ENCODE peak calls at places on chromosomes 13 and 19, in nine cellular contexts. Z, P, F, M, D, U, B, A and Q are unnamed samples.

GRCh38 chr13:89457977-89458376 is 1786.8 kb downstream of the SLITRK5 start:
- DNase-seq in U (no peak), M (no peak), A (no peak), Z (peak; percentile 34), F (no peak), P (no peak), B (no peak), D (no peak), Q (no peak)

GRCh38 chr19:15195987-15196682 is 4.7 kb downstream of the NOTCH3 start:
- DNase-seq in D (peak; percentile 88), U (peak; percentile 85), P (peak; percentile 85), F (no peak), A (no peak), B (no peak), M (no peak), Z (no peak), Q (no peak)

GRCh38 chr13:30169442-30169841 is 137.9 kb downstream of the KATNAL1 start:
- DNase-seq in A (no peak), U (no peak), P (peak; percentile 0), M (no peak), Z (no peak), D (no peak), B (no peak), F (no peak), Q (no peak)

GRCh38 chr13:83297591-83298305 is 584.5 kb downstream of the SLITRK1 start:
- DNase-seq in M (no peak), Z (no peak), U (no peak), F (no peak), A (no peak), D (no peak), B (no peak), P (no peak), Q (no peak)

GRCh38 chr13:37681295-37682032 is 82.9 kb upstream of the POSTN start:
- DNase-seq in D (no peak), A (no peak), F (no peak), P (no peak), Z (no peak), B (no peak), U (no peak), M (no peak), Q (peak; percentile 34)

GRCh38 chr13:29802621-29803020 is 47.8 kb downstream of the UBL3 start:
- DNase-seq in D (no peak), M (no peak), U (no peak), F (no peak), A (no peak), P (no peak), Z (no peak), B (no peak), Q (no peak)

GRCh38 chr19:55802281-55802680 is 29.5 kb downstream of the NLRP11 start:
- DNase-seq in A (no peak), D (no peak), F (no peak), P (no peak), B (no peak), M (no peak), Z (no peak), U (no peak), Q (no peak)

GRCh38 chr19:46776927-46777911 is 11.2 kb downstream of the SLC1A5 start:
- DNase-seq in U (no peak), M (no peak), D (no peak), Z (peak; percentile 55), F (peak; percentile 68), P (no peak), B (no peak), A (no peak), Q (no peak)

GRCh38 chr13:106609116-106609515 is 41.2 kb upstream of the ARGLU1 start:
- DNase-seq in D (no peak), Z (no peak), P (no peak), M (no peak), U (no peak), F (no peak), A (no peak), B (no peak), Q (no peak)

GRCh38 chr13:22469421-22469820 is 711.4 kb upstream of the SGCG start:
- DNase-seq in P (no peak), Z (no peak), B (no peak), M (no peak), F (no peak), D (no peak), A (no peak), U (no peak), Q (no peak)

GRCh38 chr13:94829201-94829600 is 116.9 kb upstream of the SOX21 start:
- DNase-seq in M (no peak), B (no peak), Z (no peak), P (no peak), U (no peak), D (no peak), F (no peak), A (no peak), Q (no peak)

GRCh38 chr19:6739390-6739883 is at the start of gene TRIP10:
- DNase-seq in Z (peak; percentile 78), B (peak; percentile 97), U (peak; percentile 90), A (peak; percentile 68), M (peak; percentile 92), P (peak; percentile 90), D (peak; percentile 89), F (peak; percentile 85), Q (peak; percentile 85)

GRCh38 chr19:15672580-15673175 is at the start of gene CYP4F12:
- DNase-seq in M (peak; percentile 88), B (peak; percentile 94), P (peak; percentile 85), A (peak; percentile 76), D (peak; percentile 96), F (peak; percentile 57), Z (peak; percentile 84), U (peak; percentile 45), Q (peak; percentile 86)

GRCh38 chr19:29681422-29682235 is 16.4 kb downstream of the PLEKHF1 start:
- DNase-seq in Z (no peak), M (no peak), A (no peak), B (no peak), D (no peak), P (no peak), F (no peak), U (no peak), Q (no peak)

GRCh38 chr13:20191311-20191901 is 1.3 kb downstream of the GJB2 start:
- DNase-seq in F (no peak), B (peak; percentile 78), M (no peak), P (no peak), D (peak; percentile 76), U (no peak), Z (no peak), A (no peak), Q (no peak)

GRCh38 chr19:6227941-6228325 is 51.8 kb downstream of the MLLT1 start:
- DNase-seq in B (no peak), P (no peak), M (no peak), A (no peak), Z (no peak), D (no peak), F (no peak), U (no peak), Q (no peak)

GRCh38 chr13:65844266-65844841 is 1385.8 kb downstream of the PCDH9 start:
- DNase-seq in D (no peak), B (no peak), F (no peak), U (no peak), A (no peak), P (no peak), M (no peak), Z (no peak), Q (no peak)

GRCh38 chr13:65841156-65841555 is 1389.0 kb downstream of the PCDH9 start:
- DNase-seq in Z (no peak), A (no peak), M (no peak), P (no peak), U (no peak), F (no peak), D (no peak), B (no peak), Q (no peak)

GRCh38 chr13:65843314-65843731 is 1386.8 kb downstream of the PCDH9 start:
- DNase-seq in D (no peak), B (no peak), F (peak; percentile 6), P (no peak), U (no peak), A (no peak), M (no peak), Z (no peak), Q (no peak)
- H3K4me3 ChIP-seq in D (no peak overlapping the region), B (no peak overlapping the region), F (no peak overlapping the region), P (no peak overlapping the region), U (no peak overlapping the region), A (no peak overlapping the region), M (no peak overlapping the region), Z (no peak overlapping the region), Q (no peak overlapping the region)

DNA sequence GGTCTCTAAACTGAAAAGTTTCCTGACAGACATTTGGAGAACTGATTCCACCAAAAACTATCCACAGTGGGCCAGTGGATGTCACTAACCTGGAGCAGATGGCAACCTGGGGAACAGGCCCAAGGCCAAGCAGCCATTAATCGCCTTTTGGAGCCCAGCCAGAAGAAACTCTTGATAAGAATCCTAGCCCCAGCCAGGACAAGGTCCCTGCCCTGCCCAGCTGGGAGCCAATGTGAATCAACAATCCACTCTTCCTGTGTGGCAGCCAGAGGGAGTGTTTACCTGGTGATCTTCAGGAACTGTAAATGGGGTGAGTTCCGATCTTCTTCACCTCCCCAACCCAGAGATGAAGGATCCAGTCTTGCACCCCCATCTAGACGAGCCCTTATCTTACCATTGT is 14.5 kb upstream of the IGSF23 start:
- DNase-seq in B (no peak), P (no peak), F (no peak), Z (no peak), D (peak; percentile 85), M (no peak), A (no peak), U (no peak), Q (no peak)
- TF ChIP-seq EP300 in B (no peak), P (no peak), F (no peak), Z (no peak), D (no peak), M (no peak), A (no peak), U (no peak), Q (no peak)

GRCh38 chr19:1510442-1510806 is 2.4 kb downstream of the ADAMTSL5 start:
- DNase-seq in F (no peak), B (no peak), D (no peak), Z (no peak), A (no peak), P (no peak), M (no peak), U (no peak), Q (no peak)
- H3K4me3 ChIP-seq in F (no peak overlapping the region), B (no peak overlapping the region), D (no peak overlapping the region), Z (no peak overlapping the region), A (no peak overlapping the region), P (no peak overlapping the region), M (no peak overlapping the region), U (no peak overlapping the region), Q (no peak overlapping the region)

GRCh38 chr13:110627761-110628476 is 12.6 kb downstream of the NAXD start:
- DNase-seq in D (no peak), A (no peak), F (no peak), Z (no peak), P (no peak), B (no peak), M (no peak), U (no peak), Q (no peak)

GRCh38 chr13:110629735-110630134 is 14.4 kb downstream of the NAXD start:
- DNase-seq in U (no peak), B (no peak), D (no peak), Z (no peak), A (no peak), P (no peak), F (no peak), M (no peak), Q (no peak)

GRCh38 chr13:110627351-110627750 is 12.0 kb downstream of the NAXD start:
- DNase-seq in Z (no peak), M (no peak), P (no peak), U (no peak), A (no peak), B (no peak), F (no peak), D (no peak), Q (no peak)

GRCh38 chr13:110628952-110629701 is 13.8 kb downstream of the NAXD start:
- DNase-seq in M (no peak), B (no peak), U (no peak), F (no peak), Z (no peak), A (no peak), D (no peak), P (no peak), Q (no peak)

GRCh38 chr13:110628477-110628793 is 13.1 kb downstream of the NAXD start:
- DNase-seq in Z (no peak), A (no peak), D (peak; percentile 33), F (no peak), B (peak; percentile 70), U (no peak), P (no peak), M (no peak), Q (no peak)
- TF ChIP-seq EP300 in Z (no peak), A (no peak), D (no peak), F (no peak), B (no peak), U (no peak), P (no peak), M (no peak), Q (no peak)